ENCODE peak calls at places on chromosome 13, in nine cellular contexts. O is Daoy; Z is sciatic nerve; V is tibial artery; B is NCI-H1048; W is putamen; F is stimulated activated CD4-positive, alpha-beta T cell treated with anti-CD3 and anti-CD28 coated beads, Interleukin-1b, Interleukin-23, amount 100 ng/mL, for 1 hour; J is nephron progenitor cell; K is activated T-helper 1 cell treated with anti-CD3 and anti-CD28 coated beads, Interleukin-2, amount 50 U/mL, for 16 hours. E is an unnamed sample.

GRCh38 chr13:83557845-83558244 is 324.4 kb downstream of the SLITRK1 start:
- DNase-seq in O (no peak), Z (no peak), V (no peak), B (no peak), W (no peak), F (no peak), J (no peak), K (no peak), E (no peak)

GRCh38 chr13:59319276-59319675 is 844.5 kb downstream of the DIAPH3 start:
- DNase-seq in O (no peak), Z (no peak), V (no peak), B (no peak), W (no peak), F (no peak), J (no peak), K (no peak), E (no peak)

GRCh38 chr13:30148171-30148754 is 159.1 kb downstream of the KATNAL1 start:
- DNase-seq in O (no peak), Z (no peak), V (no peak), B (no peak), W (no peak), F (no peak), J (no peak), K (no peak), E (peak; percentile 63)

GRCh38 chr13:36571444-36571843 is 102.4 kb upstream of the SERTM1 start:
- DNase-seq in O (no peak), Z (no peak), V (no peak), B (no peak), W (no peak), F (no peak), J (no peak), K (no peak), E (no peak)

GRCh38 chr13:73040479-73040878 is 18.3 kb upstream of the KLF5 start:
- DNase-seq in O (no peak), Z (no peak), V (no peak), B (no peak), W (no peak), F (no peak), J (no peak), K (no peak), E (no peak)

GRCh38 chr13:98480915-98481510 is 95.9 kb downstream of the STK24 start:
- DNase-seq in O (peak; percentile 58), Z (peak; percentile 55), V (no peak), B (no peak), W (no peak), F (no peak), J (no peak), K (no peak), E (peak; percentile 84)

GRCh38 chr13:46469064-46469463 is 82.0 kb upstream of the RUBCNL start:
- DNase-seq in O (no peak), Z (no peak), V (no peak), B (no peak), W (no peak), F (no peak), J (no peak), K (no peak), E (no peak)

GRCh38 chr13:75135325-75135825 is 346.6 kb downstream of the TBC1D4 start:
- DNase-seq in O (no peak), Z (no peak), V (no peak), B (no peak), W (no peak), F (no peak), J (no peak), K (no peak), E (no peak)

GRCh38 chr13:25885418-25885817 is 166.4 kb downstream of the SHISA2 start:
- DNase-seq in O (no peak), Z (no peak), V (no peak), B (no peak), W (no peak), F (no peak), J (no peak), K (no peak), E (no peak)

GRCh38 chr13:24159921-24160324 is 597 bp upstream of the SPATA13 start:
- DNase-seq in O (no peak), Z (no peak), V (no peak), B (no peak), W (no peak), F (no peak), J (peak; percentile 51), K (no peak), E (no peak)

GRCh38 chr13:76397413-76397812 is 488.8 kb downstream of the KCTD12 start:
- DNase-seq in O (no peak), Z (no peak), V (no peak), B (no peak), W (no peak), F (no peak), J (no peak), K (no peak), E (peak; percentile 5)

GRCh38 chr13:40217675-40218074 is 448.8 kb downstream of the FOXO1 start:
- DNase-seq in O (no peak), Z (no peak), V (no peak), B (no peak), W (no peak), F (no peak), J (no peak), K (no peak), E (no peak)

GRCh38 chr13:26468203-26468602 is 89.3 kb upstream of the WASF3 start:
- DNase-seq in O (no peak), Z (no peak), V (no peak), B (no peak), W (no peak), F (no peak), J (no peak), K (no peak), E (no peak)

GRCh38 chr13:40910324-40911050 is 108.6 kb downstream of the ELF1 start:
- DNase-seq in O (no peak), Z (no peak), V (no peak), B (no peak), W (no peak), F (no peak), J (no peak), K (no peak), E (peak; percentile 40)

GRCh38 chr13:113665582-113666323 is 1.3 kb upstream of the GRK1 start:
- DNase-seq in O (no peak), Z (peak; percentile 34), V (peak; percentile 46), B (no peak), W (no peak), F (no peak), J (no peak), K (no peak), E (no peak)

GRCh38 chr13:97211357-97211756 is 10.8 kb upstream of the MBNL2 start:
- DNase-seq in O (no peak), Z (no peak), V (no peak), B (no peak), W (no peak), F (no peak), J (no peak), K (no peak), E (no peak)

GRCh38 chr13:112743451-112744305 is 53.8 kb downstream of the ATP11A start:
- DNase-seq in O (no peak), Z (no peak), V (no peak), B (no peak), W (no peak), F (no peak), J (no peak), K (no peak), E (no peak)

GRCh38 chr13:44273991-44274810 is 99.4 kb upstream of the SERP2 start:
- DNase-seq in O (peak; percentile 57), Z (no peak), V (no peak), B (no peak), W (no peak), F (no peak), J (no peak), K (no peak), E (peak; percentile 61)

GRCh38 chr13:97856001-97856675 is 97.3 kb upstream of the IPO5 start:
- DNase-seq in O (no peak), Z (peak; percentile 80), V (peak; percentile 68), B (no peak), W (no peak), F (no peak), J (peak; percentile 17), K (no peak), E (peak; percentile 33)

GRCh38 chr13:101416181-101417042 is at the start of gene NALCN:
- DNase-seq in O (peak; percentile 19), Z (peak; percentile 60), V (peak; percentile 70), B (no peak), W (peak; percentile 41), F (no peak), J (peak; percentile 65), K (no peak), E (no peak)

GRCh38 chr13:24737042-24737441 is 26.9 kb upstream of the RNF17 start:
- DNase-seq in O (no peak), Z (no peak), V (no peak), B (no peak), W (no peak), F (no peak), J (no peak), K (no peak), E (no peak)

GRCh38 chr13:19586904-19587634 is 25.7 kb upstream of the TPTE2 start:
- DNase-seq in O (peak; percentile 52), Z (no peak), V (no peak), B (no peak), W (no peak), F (peak; percentile 27), J (no peak), K (peak; percentile 52), E (peak; percentile 96)